ENCODE peak calls at places on chromosomes 13 and 19, in nine cellular contexts. One of them, this sample, is unnamed.

GRCh38 chr13:44299142-44299541 is 74.5 kb upstream of the SERP2 start:
- DNase-seq in AG04450: no peak
- DNase-seq in Peyer's patch: no peak
- DNase-seq in fibroblast of lung: peak
- DNase-seq in HTR-8/SVneo: no peak
- DNase-seq in occipital lobe: no peak
- DNase-seq in IMR-90: peak
- DNase-seq in HFFc6: no peak
- DNase-seq in cardiac septum: no peak
- DNase-seq in this sample: no peak

GRCh38 chr19:531009-531752 is 379 bp upstream of the CDC34 start:
- DNase-seq in AG04450: peak
- DNase-seq in Peyer's patch: peak
- DNase-seq in fibroblast of lung: peak
- DNase-seq in HTR-8/SVneo: peak
- DNase-seq in occipital lobe: peak
- DNase-seq in IMR-90: peak
- DNase-seq in HFFc6: peak
- DNase-seq in cardiac septum: peak
- DNase-seq in this sample: peak

GRCh38 chr19:12983561-12984142 is 11.6 kb upstream of the NFIX start:
- DNase-seq in AG04450: peak
- DNase-seq in Peyer's patch: peak
- DNase-seq in fibroblast of lung: peak
- DNase-seq in HTR-8/SVneo: peak
- DNase-seq in occipital lobe: peak
- DNase-seq in IMR-90: peak
- DNase-seq in HFFc6: peak
- DNase-seq in cardiac septum: peak
- DNase-seq in this sample: no peak

GRCh38 chr19:13430790-13431582 is 75.3 kb downstream of the CACNA1A start:
- DNase-seq in AG04450: peak
- DNase-seq in Peyer's patch: no peak
- DNase-seq in fibroblast of lung: peak
- DNase-seq in HTR-8/SVneo: peak
- DNase-seq in occipital lobe: no peak
- DNase-seq in IMR-90: peak
- DNase-seq in HFFc6: peak
- DNase-seq in cardiac septum: no peak
- DNase-seq in this sample: peak

GRCh38 chr13:24215732-24216131 is 55.2 kb downstream of the SPATA13 start:
- DNase-seq in AG04450: no peak
- DNase-seq in Peyer's patch: no peak
- DNase-seq in fibroblast of lung: peak
- DNase-seq in HTR-8/SVneo: no peak
- DNase-seq in occipital lobe: no peak
- DNase-seq in IMR-90: peak
- DNase-seq in HFFc6: no peak
- DNase-seq in cardiac septum: no peak
- DNase-seq in this sample: peak

GRCh38 chr13:51666316-51666715 is 82.1 kb downstream of the WDFY2 start:
- DNase-seq in AG04450: no peak
- DNase-seq in Peyer's patch: no peak
- DNase-seq in fibroblast of lung: no peak
- DNase-seq in HTR-8/SVneo: no peak
- DNase-seq in occipital lobe: no peak
- DNase-seq in IMR-90: no peak
- DNase-seq in HFFc6: no peak
- DNase-seq in cardiac septum: no peak
- DNase-seq in this sample: no peak

GRCh38 chr19:40358773-40359172 is 10.3 kb downstream of the PLD3 start:
- DNase-seq in AG04450: no peak
- DNase-seq in Peyer's patch: peak
- DNase-seq in fibroblast of lung: no peak
- DNase-seq in HTR-8/SVneo: no peak
- DNase-seq in occipital lobe: no peak
- DNase-seq in IMR-90: no peak
- DNase-seq in HFFc6: no peak
- DNase-seq in cardiac septum: no peak
- DNase-seq in this sample: no peak

GRCh38 chr19:57813919-57814504 is 701 bp downstream of the ZNF552 start:
- DNase-seq in AG04450: no peak
- DNase-seq in Peyer's patch: no peak
- DNase-seq in fibroblast of lung: no peak
- DNase-seq in HTR-8/SVneo: no peak
- DNase-seq in occipital lobe: no peak
- DNase-seq in IMR-90: no peak
- DNase-seq in HFFc6: no peak
- DNase-seq in cardiac septum: no peak
- DNase-seq in this sample: no peak

GRCh38 chr19:22882797-22883196 is 50.7 kb downstream of the ZNF723 start:
- DNase-seq in AG04450: no peak
- DNase-seq in Peyer's patch: no peak
- DNase-seq in fibroblast of lung: peak
- DNase-seq in HTR-8/SVneo: peak
- DNase-seq in occipital lobe: no peak
- DNase-seq in IMR-90: peak
- DNase-seq in HFFc6: peak
- DNase-seq in cardiac septum: no peak
- DNase-seq in this sample: peak

GRCh38 chr13:113860579-113861432 is 3.1 kb downstream of the GAS6 start:
- DNase-seq in AG04450: no peak
- DNase-seq in Peyer's patch: no peak
- DNase-seq in fibroblast of lung: peak
- DNase-seq in HTR-8/SVneo: peak
- DNase-seq in occipital lobe: no peak
- DNase-seq in IMR-90: no peak
- DNase-seq in HFFc6: no peak
- DNase-seq in cardiac septum: peak
- DNase-seq in this sample: no peak

GRCh38 chr13:42348576-42348975 is 76.6 kb downstream of the AKAP11 start:
- DNase-seq in AG04450: no peak
- DNase-seq in Peyer's patch: no peak
- DNase-seq in fibroblast of lung: no peak
- DNase-seq in HTR-8/SVneo: no peak
- DNase-seq in occipital lobe: no peak
- DNase-seq in IMR-90: no peak
- DNase-seq in HFFc6: no peak
- DNase-seq in cardiac septum: no peak
- DNase-seq in this sample: no peak

GRCh38 chr13:110014719-110015118 is 228.3 kb upstream of the IRS2 start:
- DNase-seq in AG04450: no peak
- DNase-seq in Peyer's patch: no peak
- DNase-seq in fibroblast of lung: no peak
- DNase-seq in HTR-8/SVneo: no peak
- DNase-seq in occipital lobe: no peak
- DNase-seq in IMR-90: no peak
- DNase-seq in HFFc6: no peak
- DNase-seq in cardiac septum: no peak
- DNase-seq in this sample: no peak

GRCh38 chr13:24004971-24005370 is 107.7 kb upstream of the C1QTNF9B start:
- DNase-seq in AG04450: no peak
- DNase-seq in Peyer's patch: no peak
- DNase-seq in fibroblast of lung: no peak
- DNase-seq in HTR-8/SVneo: no peak
- DNase-seq in occipital lobe: no peak
- DNase-seq in IMR-90: no peak
- DNase-seq in HFFc6: no peak
- DNase-seq in cardiac septum: no peak
- DNase-seq in this sample: no peak

GRCh38 chr19:45745606-45746005 is 12.4 kb downstream of the MEIOSIN start:
- DNase-seq in AG04450: no peak
- DNase-seq in Peyer's patch: no peak
- DNase-seq in fibroblast of lung: no peak
- DNase-seq in HTR-8/SVneo: no peak
- DNase-seq in occipital lobe: no peak
- DNase-seq in IMR-90: no peak
- DNase-seq in HFFc6: no peak
- DNase-seq in cardiac septum: no peak
- DNase-seq in this sample: no peak

GRCh38 chr19:46924874-46925547 is 64.2 kb downstream of the ARHGAP35 start:
- DNase-seq in AG04450: no peak
- DNase-seq in Peyer's patch: no peak
- DNase-seq in fibroblast of lung: no peak
- DNase-seq in HTR-8/SVneo: no peak
- DNase-seq in occipital lobe: no peak
- DNase-seq in IMR-90: no peak
- DNase-seq in HFFc6: no peak
- DNase-seq in cardiac septum: no peak
- DNase-seq in this sample: no peak

GRCh38 chr19:31402529-31402928 is 53.3 kb upstream of the TSHZ3 start:
- DNase-seq in AG04450: no peak
- DNase-seq in Peyer's patch: no peak
- DNase-seq in fibroblast of lung: no peak
- DNase-seq in HTR-8/SVneo: no peak
- DNase-seq in occipital lobe: no peak
- DNase-seq in IMR-90: no peak
- DNase-seq in HFFc6: no peak
- DNase-seq in cardiac septum: no peak
- DNase-seq in this sample: no peak

GRCh38 chr13:101341464-101341863 is 74.8 kb downstream of the NALCN start:
- DNase-seq in AG04450: no peak
- DNase-seq in Peyer's patch: no peak
- DNase-seq in fibroblast of lung: peak
- DNase-seq in HTR-8/SVneo: no peak
- DNase-seq in occipital lobe: no peak
- DNase-seq in IMR-90: peak
- DNase-seq in HFFc6: peak
- DNase-seq in cardiac septum: no peak
- DNase-seq in this sample: no peak

GRCh38 chr13:20501139-20501538 is 24.5 kb downstream of the CRYL1 start:
- DNase-seq in AG04450: no peak
- DNase-seq in Peyer's patch: no peak
- DNase-seq in fibroblast of lung: no peak
- DNase-seq in HTR-8/SVneo: no peak
- DNase-seq in occipital lobe: no peak
- DNase-seq in IMR-90: no peak
- DNase-seq in HFFc6: no peak
- DNase-seq in cardiac septum: no peak
- DNase-seq in this sample: no peak